ENCODE peak calls at places on chromosomes 3 and 15, in five cellular contexts. G is A549, T is transverse colon, W is HTR-8/SVneo, I is T-cell. J is an unnamed sample.

GRCh38 chr3:168647582-168647981 is 551.9 kb upstream of the GOLIM4 start:
- DNase-seq in I (no peak), W (no peak), T (no peak), G (no peak), J (no peak)

GRCh38 chr15:64895285-64896065 is 16.2 kb upstream of the ANKDD1A start:
- DNase-seq in T (peak; percentile 41), G (no peak), W (no peak), I (peak; percentile 20), J (no peak)

GRCh38 chr3:20974389-20974788 is 776.6 kb downstream of the ZNF385D start:
- DNase-seq in G (no peak), W (no peak), T (no peak), I (no peak), J (no peak)

GRCh38 chr3:46881819-46882376 is 4.4 kb downstream of the PTH1R start:
- DNase-seq in I (no peak), G (no peak), W (no peak), T (peak; percentile 19), J (no peak)

GRCh38 chr3:153463895-153464294 is 301.9 kb downstream of the RAP2B start:
- DNase-seq in W (no peak), T (no peak), I (no peak), G (no peak), J (no peak)

GRCh38 chr3:47083786-47084185 is 80.1 kb downstream of the SETD2 start:
- DNase-seq in G (no peak), T (no peak), I (no peak), W (no peak), J (no peak)

GRCh38 chr15:66703540-66703941 is 1.5 kb downstream of the SMAD6 start:
- DNase-seq in G (no peak), T (peak; percentile 46), W (no peak), I (no peak), J (no peak)

GRCh38 chr3:123089611-123090301 is 22.9 kb downstream of the PDIA5 start:
- DNase-seq in W (no peak), I (no peak), T (no peak), G (no peak), J (no peak)

GRCh38 chr15:76196949-76197315 is 114.3 kb downstream of the ETFA start:
- DNase-seq in W (no peak), I (no peak), G (no peak), T (peak; percentile 38), J (no peak)

GRCh38 chr3:151795276-151795675 is 18.6 kb upstream of the AADAC start:
- DNase-seq in G (no peak), W (peak; percentile 42), I (no peak), T (no peak), J (no peak)

GRCh38 chr15:100101389-100102089 is 240.2 kb downstream of the ADAMTS17 start:
- DNase-seq in T (no peak), I (no peak), W (no peak), G (no peak), J (no peak)

GRCh38 chr3:43894176-43895049 is 203.7 kb downstream of the ABHD5 start:
- DNase-seq in T (peak; percentile 37), I (no peak), W (no peak), G (peak; percentile 45), J (peak; percentile 43)

GRCh38 chr15:82263350-82263749 is 732 bp downstream of the SAXO2 start:
- DNase-seq in W (no peak), I (no peak), G (peak; percentile 68), T (no peak), J (peak; percentile 81)

GRCh38 chr15:49242820-49243219 is 72.8 kb downstream of the GALK2 start:
- DNase-seq in W (peak; percentile 31), G (no peak), T (no peak), I (no peak), J (no peak)

GRCh38 chr3:77042892-77043291 is 3.0 kb downstream of the ROBO2 start:
- DNase-seq in T (no peak), G (no peak), I (no peak), W (no peak), J (no peak)

GRCh38 chr3:71912839-71913495 is 128.0 kb upstream of the PROK2 start:
- DNase-seq in W (no peak), T (no peak), I (no peak), G (no peak), J (no peak)

GRCh38 chr3:46098319-46098761 is 71.1 kb upstream of the XCR1 start:
- DNase-seq in T (peak; percentile 41), G (no peak), W (no peak), I (no peak), J (no peak)

GRCh38 chr3:192858849-192859585 is 58.6 kb downstream of the MB21D2 start:
- DNase-seq in T (no peak), G (no peak), W (no peak), I (no peak), J (no peak)

GRCh38 chr15:34085746-34086145 is 15.9 kb downstream of the EMC7 start:
- DNase-seq in T (no peak), W (no peak), I (no peak), G (no peak), J (no peak)

GRCh38 chr15:69792823-69793222 is 304.9 kb downstream of the TLE3 start:
- DNase-seq in T (no peak), I (no peak), W (no peak), G (no peak), J (no peak)

GRCh38 chr15:46091860-46092450 is 457.1 kb downstream of the SQOR start:
- DNase-seq in G (peak; percentile 1), T (peak; percentile 14), W (peak; percentile 11), I (no peak), J (peak; percentile 60)

GRCh38 chr3:186536883-186537553 is 7.2 kb downstream of the CRYGS start:
- DNase-seq in G (no peak), T (no peak), W (no peak), I (no peak), J (no peak)

GRCh38 chr15:68415061-68415460 is 16.9 kb downstream of the ITGA11 start:
- DNase-seq in T (no peak), I (no peak), G (no peak), W (no peak), J (no peak)

GRCh38 chr3:19668163-19668562 is 265.9 kb downstream of the EFHB start:
- DNase-seq in I (no peak), G (no peak), W (no peak), T (no peak), J (no peak)

GRCh38 chr15:67915374-67916050 is 75.7 kb upstream of the RNU6-1 start:
- DNase-seq in I (no peak), W (no peak), G (peak; percentile 54), T (peak; percentile 77), J (peak; percentile 84)

GRCh38 chr3:119635719-119636118 is 24.7 kb downstream of the POPDC2 start:
- DNase-seq in G (no peak), T (no peak), I (no peak), W (no peak), J (no peak)

GRCh38 chr15:72420580-72420979 is 22.5 kb downstream of the TMEM202 start:
- DNase-seq in T (no peak), W (no peak), I (no peak), G (no peak), J (no peak)

GRCh38 chr15:36671017-36671416 is 91.6 kb downstream of the CDIN1 start:
- DNase-seq in G (no peak), T (no peak), W (no peak), I (no peak), J (no peak)

GRCh38 chr15:52115598-52116427 is 3.2 kb upstream of the BCL2L10 start:
- DNase-seq in W (no peak), T (no peak), G (no peak), I (no peak), J (no peak)

GRCh38 chr3:77159182-77159581 is 119.3 kb downstream of the ROBO2 start:
- DNase-seq in W (no peak), G (no peak), I (no peak), T (no peak), J (no peak)

GRCh38 chr15:55654541-55654940 is 66.4 kb upstream of the PYGO1 start:
- DNase-seq in I (no peak), W (peak; percentile 7), T (no peak), G (no peak), J (no peak)

GRCh38 chr3:165895919-165896318 is 58.7 kb upstream of the BCHE start:
- DNase-seq in I (no peak), W (no peak), T (no peak), G (no peak), J (no peak)

GRCh38 chr3:64291956-64292355 is 66.7 kb upstream of the PRICKLE2 start:
- DNase-seq in I (no peak), T (no peak), G (no peak), W (no peak), J (no peak)

GRCh38 chr3:99549918-99550603 is 88.3 kb upstream of the COL8A1 start:
- DNase-seq in T (no peak), W (no peak), I (no peak), G (no peak), J (no peak)

GRCh38 chr3:126152458-126152857 is 27.9 kb downstream of the ALDH1L1 start:
- DNase-seq in G (no peak), W (no peak), I (no peak), T (peak; percentile 3), J (no peak)